ENCODE peak calls at places on chromosomes 13 and 19, in four cellular contexts. One of them, this sample, is unnamed. For H3K79me2, the result is how much of the 10 kb centered on the place peaks cover.

GRCh38 chr19:14563989-14564650 is 7.7 kb downstream of the NDUFB7 start:
- DNase-seq in trophoblast cell: no peak
- DNase-seq in mesendoderm: peak
- DNase-seq in H1: peak
- DNase-seq in this sample: peak

GRCh38 chr13:33270906-33271538 is 14.5 kb downstream of the STARD13 start:
- DNase-seq in trophoblast cell: no peak
- DNase-seq in mesendoderm: no peak
- DNase-seq in H1: no peak
- DNase-seq in this sample: no peak

GRCh38 chr19:13398182-13398581 is 108.1 kb downstream of the CACNA1A start:
- DNase-seq in trophoblast cell: no peak
- DNase-seq in mesendoderm: no peak
- DNase-seq in H1: no peak
- DNase-seq in this sample: no peak

GRCh38 chr13:99971576-99972189 is at the start of gene ZIC5:
- DNase-seq in trophoblast cell: no peak
- DNase-seq in mesendoderm: peak
- DNase-seq in H1: peak
- DNase-seq in this sample: peak

GRCh38 chr13:43879323-43880181 is at the start of the genes CCDC122 and LACC1:
- DNase-seq in trophoblast cell: peak
- DNase-seq in mesendoderm: peak
- DNase-seq in H1: no peak
- DNase-seq in this sample: peak

GRCh38 chr19:45922281-45922680 is 7.7 kb upstream of the NANOS2 start:
- DNase-seq in trophoblast cell: peak
- DNase-seq in mesendoderm: peak
- DNase-seq in H1: peak
- DNase-seq in this sample: peak

GRCh38 chr19:9700229-9700981 is 25.5 kb upstream of the ZNF562 start:
- DNase-seq in trophoblast cell: no peak
- DNase-seq in mesendoderm: no peak
- DNase-seq in H1: no peak
- DNase-seq in this sample: no peak

GRCh38 chr13:67229438-67230242 is 496 bp downstream of the PCDH9 start:
- DNase-seq in trophoblast cell: peak
- DNase-seq in mesendoderm: peak
- DNase-seq in H1: no peak
- DNase-seq in this sample: no peak

GRCh38 chr13:30038884-30039283 is 188.5 kb upstream of the UBL3 start:
- DNase-seq in trophoblast cell: no peak
- DNase-seq in mesendoderm: peak
- DNase-seq in H1: no peak
- DNase-seq in this sample: no peak

GRCh38 chr19:45417151-45417550 is 6.6 kb downstream of the ERCC1 start:
- DNase-seq in trophoblast cell: no peak
- DNase-seq in mesendoderm: no peak
- DNase-seq in H1: no peak
- DNase-seq in this sample: no peak

GRCh38 chr19:16778796-16779411 is 50.3 kb upstream of the SIN3B start:
- DNase-seq in trophoblast cell: peak
- DNase-seq in mesendoderm: peak
- DNase-seq in H1: peak
- DNase-seq in this sample: peak

GRCh38 chr19:10363789-10364281 is 16.5 kb downstream of the TYK2 start:
- DNase-seq in trophoblast cell: peak
- DNase-seq in mesendoderm: peak
- DNase-seq in H1: no peak
- DNase-seq in this sample: no peak

GRCh38 chr13:109397285-109397684 is 389.1 kb downstream of the IRS2 start:
- DNase-seq in trophoblast cell: no peak
- DNase-seq in mesendoderm: no peak
- DNase-seq in H1: no peak
- DNase-seq in this sample: no peak
- H4K8ac ChIP-seq in trophoblast cell: no peak
- H4K8ac ChIP-seq in mesendoderm: no peak
- H4K8ac ChIP-seq in H1: peak
- H4K8ac ChIP-seq in this sample: no peak

DNA sequence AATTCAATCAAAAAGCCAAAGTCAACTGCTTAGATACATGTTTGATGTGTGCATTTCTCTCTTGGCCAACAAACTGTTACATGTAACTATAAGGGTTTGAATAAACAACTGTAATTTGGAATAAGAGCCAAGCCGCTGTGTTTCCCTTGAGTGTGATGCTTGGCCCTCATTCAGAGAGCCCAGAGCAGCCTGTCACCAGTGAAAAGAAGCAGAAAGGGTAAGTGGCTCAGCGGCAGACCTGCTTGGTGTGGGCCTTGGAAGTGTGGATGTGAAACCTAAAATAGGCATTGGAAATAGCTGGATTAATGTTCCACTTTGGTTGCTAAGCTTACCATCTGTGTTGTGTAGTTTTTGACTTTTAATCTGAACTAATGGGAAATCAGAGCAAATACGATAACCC is 924.6 kb downstream of the OLFM4 start:
- DNase-seq in trophoblast cell: no peak
- DNase-seq in mesendoderm: no peak
- DNase-seq in H1: no peak
- DNase-seq in this sample: no peak
- H2BK120ac ChIP-seq in trophoblast cell: no peak
- H2BK120ac ChIP-seq in mesendoderm: no peak
- H2BK120ac ChIP-seq in H1: no peak
- H2BK120ac ChIP-seq in this sample: no peak

GRCh38 chr13:46577656-46578589 is 25.0 kb downstream of the LRCH1 start:
- DNase-seq in trophoblast cell: no peak
- DNase-seq in mesendoderm: no peak
- DNase-seq in H1: no peak
- DNase-seq in this sample: no peak

GRCh38 chr13:46580362-46580839 is 27.4 kb downstream of the LRCH1 start:
- DNase-seq in trophoblast cell: peak
- DNase-seq in mesendoderm: no peak
- DNase-seq in H1: no peak
- DNase-seq in this sample: no peak

GRCh38 chr13:46578590-46578975 is 25.6 kb downstream of the LRCH1 start:
- DNase-seq in trophoblast cell: no peak
- DNase-seq in mesendoderm: no peak
- DNase-seq in H1: no peak
- DNase-seq in this sample: no peak

GRCh38 chr13:46586766-46587509 is 34.0 kb downstream of the LRCH1 start:
- DNase-seq in trophoblast cell: no peak
- DNase-seq in mesendoderm: no peak
- DNase-seq in H1: no peak
- DNase-seq in this sample: no peak

DNA sequence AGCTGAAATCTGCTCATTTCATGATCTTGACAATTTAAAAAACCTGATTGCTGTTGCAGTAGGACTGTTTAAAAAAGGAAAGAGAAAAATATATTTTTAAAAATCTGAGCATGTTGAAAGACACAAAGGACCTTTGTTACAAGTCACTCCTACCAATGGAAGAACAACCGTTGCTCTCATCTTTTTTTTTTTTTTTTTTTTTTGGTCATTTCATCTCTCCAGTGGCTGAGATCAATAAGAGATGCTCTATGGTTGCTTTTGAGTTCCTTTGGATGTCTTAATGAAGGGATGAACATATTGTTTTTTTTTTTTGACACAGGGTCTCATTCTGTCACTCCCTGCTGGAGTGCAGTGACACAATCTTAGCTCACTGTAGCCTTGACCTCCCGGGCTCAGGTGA is 29.2 kb downstream of the LRCH1 start:
- DNase-seq in trophoblast cell: no peak
- DNase-seq in mesendoderm: no peak
- DNase-seq in H1: no peak
- DNase-seq in this sample: no peak
- H3K79me2 ChIP-seq in trophoblast cell: under half
- H3K79me2 ChIP-seq in mesendoderm: under half
- H3K79me2 ChIP-seq in H1: under half
- H3K79me2 ChIP-seq in this sample: under half

GRCh38 chr13:24613755-24614154 is 66.5 kb upstream of the ATP12A start:
- DNase-seq in trophoblast cell: no peak
- DNase-seq in mesendoderm: no peak
- DNase-seq in H1: no peak
- DNase-seq in this sample: no peak
- H4K8ac ChIP-seq in trophoblast cell: no peak
- H4K8ac ChIP-seq in mesendoderm: no peak
- H4K8ac ChIP-seq in H1: no peak
- H4K8ac ChIP-seq in this sample: no peak

GRCh38 chr19:18385675-18386542 is at the start of gene GDF15:
- DNase-seq in trophoblast cell: peak
- DNase-seq in mesendoderm: peak
- DNase-seq in H1: no peak
- DNase-seq in this sample: peak

GRCh38 chr19:18387395-18387794 is 1.4 kb downstream of the GDF15 start:
- DNase-seq in trophoblast cell: no peak
- DNase-seq in mesendoderm: no peak
- DNase-seq in H1: no peak
- DNase-seq in this sample: no peak

GRCh38 chr19:18385359-18385674 is 641 bp upstream of the GDF15 start:
- DNase-seq in trophoblast cell: no peak
- DNase-seq in mesendoderm: no peak
- DNase-seq in H1: no peak
- DNase-seq in this sample: peak

GRCh38 chr19:18388328-18389094 is 2.6 kb downstream of the GDF15 start:
- DNase-seq in trophoblast cell: peak
- DNase-seq in mesendoderm: peak
- DNase-seq in H1: no peak
- DNase-seq in this sample: peak

DNA sequence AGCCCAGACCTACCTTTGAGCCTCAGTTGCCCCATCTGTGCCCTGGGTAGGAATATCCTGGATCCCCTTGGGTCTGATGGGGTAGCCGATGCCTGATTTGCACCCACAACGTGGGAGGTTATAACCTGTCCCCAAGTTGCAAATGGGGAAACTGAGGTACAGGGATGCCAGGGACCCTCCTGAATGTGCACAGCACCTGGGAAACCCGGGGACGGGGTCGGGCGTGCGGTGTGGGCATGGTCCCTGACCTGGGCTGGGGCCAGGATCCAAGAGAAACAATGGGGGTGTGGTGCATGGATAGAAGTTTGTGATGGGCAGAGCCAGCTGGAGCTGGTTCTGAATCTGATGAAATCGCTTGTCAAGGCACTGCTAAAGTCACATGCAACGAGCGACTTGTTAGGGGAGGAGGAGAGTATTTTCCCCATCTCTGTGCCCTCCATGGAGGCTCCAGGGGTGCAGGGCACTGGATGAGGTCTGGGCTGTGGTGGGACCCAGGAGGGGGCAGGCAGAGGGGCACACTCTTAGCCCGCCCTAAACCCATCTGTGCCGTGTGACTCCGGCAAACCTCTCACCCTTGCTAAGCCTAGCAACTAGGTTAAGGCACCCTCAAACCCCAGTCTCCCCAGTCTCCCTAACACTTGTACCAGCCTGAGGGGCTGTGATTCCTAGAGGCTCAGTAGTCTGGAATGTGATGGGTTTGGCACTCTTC is 739 bp downstream of the GDF15 start:
- DNase-seq in trophoblast cell: no peak
- DNase-seq in mesendoderm: peak
- DNase-seq in H1: no peak
- DNase-seq in this sample: no peak
- H2BK120ac ChIP-seq in trophoblast cell: no peak
- H2BK120ac ChIP-seq in mesendoderm: no peak
- H2BK120ac ChIP-seq in H1: no peak
- H2BK120ac ChIP-seq in this sample: no peak

GRCh38 chr13:75467009-75467728 is 14.8 kb downstream of the TBC1D4 start:
- DNase-seq in trophoblast cell: no peak
- DNase-seq in mesendoderm: no peak
- DNase-seq in H1: no peak
- DNase-seq in this sample: no peak
- H3K79me2 ChIP-seq in trophoblast cell: under half
- H3K79me2 ChIP-seq in mesendoderm: under half
- H3K79me2 ChIP-seq in H1: under half
- H3K79me2 ChIP-seq in this sample: under half

This sample was measured in H9.